ENCODE peak calls at places on chromosomes 6 and 20, in nine cellular contexts. U, C, O, D, S, E, M, Y and I are unnamed samples.
A peak's percentile ranks its signal among the peaks of the same experiment; 100 is the strongest.

GRCh38 chr20:9141916-9142315 is 73.0 kb downstream of the PLCB4 start:
- DNase-seq in U (no peak), C (no peak), O (no peak), D (no peak), S (no peak), E (no peak), M (no peak), Y (no peak), I (no peak)

GRCh38 chr6:44139351-44139743 is 12.0 kb downstream of the TMEM63B start:
- DNase-seq in U (no peak), C (no peak), O (no peak), D (no peak), S (no peak), E (no peak), M (no peak), Y (no peak), I (no peak)

GRCh38 chr20:23227976-23228375 is 122.6 kb upstream of the NXT1 start:
- DNase-seq in U (no peak), C (no peak), O (no peak), D (no peak), S (peak; percentile 63), E (no peak), M (peak; percentile 65), Y (no peak), I (no peak)

GRCh38 chr6:15131234-15132195 is 114.4 kb upstream of the JARID2 start:
- DNase-seq in U (no peak), C (no peak), O (no peak), D (no peak), S (no peak), E (no peak), M (no peak), Y (no peak), I (no peak)

GRCh38 chr6:101558712-101559111 is 165.2 kb downstream of the GRIK2 start:
- DNase-seq in U (no peak), C (no peak), O (no peak), D (no peak), S (no peak), E (no peak), M (no peak), Y (no peak), I (no peak)

GRCh38 chr6:24522090-24522820 is 27.5 kb downstream of the ALDH5A1 start:
- DNase-seq in U (no peak), C (no peak), O (no peak), D (no peak), S (peak; percentile 32), E (no peak), M (no peak), Y (no peak), I (no peak)

GRCh38 chr6:146582857-146583256 is 15.9 kb upstream of the ADGB start:
- DNase-seq in U (no peak), C (no peak), O (peak; percentile 48), D (peak; percentile 20), S (peak; percentile 3), E (no peak), M (peak; percentile 43), Y (peak; percentile 17), I (peak; percentile 38)

GRCh38 chr20:64254156-64254555 is 1.4 kb upstream of the PCMTD2 start:
- DNase-seq in U (no peak), C (no peak), O (no peak), D (no peak), S (no peak), E (no peak), M (no peak), Y (no peak), I (no peak)

GRCh38 chr6:79733388-79733787 is 102.3 kb downstream of the SH3BGRL2 start:
- DNase-seq in U (no peak), C (no peak), O (no peak), D (no peak), S (no peak), E (no peak), M (no peak), Y (no peak), I (no peak)

GRCh38 chr6:146154197-146154596 is 125.3 kb downstream of the GRM1 start:
- DNase-seq in U (no peak), C (no peak), O (no peak), D (no peak), S (no peak), E (no peak), M (no peak), Y (no peak), I (no peak)

GRCh38 chr6:150514806-150515362 is 84.8 kb upstream of the PLEKHG1 start:
- DNase-seq in U (no peak), C (no peak), O (no peak), D (no peak), S (no peak), E (no peak), M (no peak), Y (no peak), I (no peak)

GRCh38 chr20:7180261-7181045 is 413.0 kb downstream of the BMP2 start:
- DNase-seq in U (no peak), C (no peak), O (no peak), D (peak; percentile 30), S (peak; percentile 6), E (no peak), M (no peak), Y (no peak), I (no peak)

GRCh38 chr6:137866200-137866913 is 702 bp upstream of the TNFAIP3 start:
- DNase-seq in U (peak; percentile 73), C (no peak), O (no peak), D (no peak), S (peak; percentile 53), E (no peak), M (no peak), Y (peak; percentile 27), I (no peak)

GRCh38 chr6:12163149-12163548 is 127.0 kb upstream of the EDN1 start:
- DNase-seq in U (no peak), C (no peak), O (no peak), D (no peak), S (no peak), E (peak; percentile 47), M (no peak), Y (no peak), I (no peak)

GRCh38 chr6:148343028-148343374 is 363 bp downstream of the SASH1 start:
- DNase-seq in U (no peak), C (no peak), O (peak; percentile 20), D (no peak), S (no peak), E (no peak), M (no peak), Y (no peak), I (no peak)

GRCh38 chr6:119231394-119231793 is 118.2 kb downstream of the MAN1A1 start:
- DNase-seq in U (no peak), C (no peak), O (no peak), D (no peak), S (no peak), E (no peak), M (no peak), Y (no peak), I (no peak)

GRCh38 chr6:121608270-121608669 is 172.8 kb downstream of the GJA1 start:
- DNase-seq in U (peak; percentile 22), C (no peak), O (no peak), D (peak; percentile 33), S (no peak), E (no peak), M (no peak), Y (no peak), I (no peak)

GRCh38 chr6:7617954-7618764 is 28.2 kb downstream of the SNRNP48 start:
- DNase-seq in U (peak; percentile 78), C (no peak), O (peak; percentile 67), D (peak; percentile 94), S (peak; percentile 93), E (no peak), M (peak; percentile 50), Y (no peak), I (peak; percentile 35)

GRCh38 chr6:161407581-161407980 is 133.7 kb upstream of the AGPAT4 start:
- DNase-seq in U (peak; percentile 94), C (no peak), O (no peak), D (peak; percentile 69), S (peak; percentile 90), E (no peak), M (no peak), Y (no peak), I (no peak)

GRCh38 chr6:27836783-27837635 is 75.2 kb downstream of the OR2B2 start:
- DNase-seq in U (peak; percentile 89), C (no peak), O (peak; percentile 60), D (peak; percentile 93), S (peak; percentile 85), E (peak; percentile 44), M (peak; percentile 85), Y (no peak), I (peak; percentile 40)

GRCh38 chr20:45826381-45827019 is 612 bp downstream of the TNNC2 start:
- DNase-seq in U (peak; percentile 50), C (no peak), O (peak; percentile 66), D (peak; percentile 58), S (peak; percentile 64), E (no peak), M (peak; percentile 18), Y (no peak), I (no peak)

GRCh38 chr6:95923518-95923917 is 92.3 kb upstream of the FUT9 start:
- DNase-seq in U (peak; percentile 1), C (no peak), O (no peak), D (peak; percentile 8), S (no peak), E (no peak), M (no peak), Y (no peak), I (no peak)

GRCh38 chr6:34523441-34524206 is 32.5 kb downstream of the SPDEF start:
- DNase-seq in U (no peak), C (no peak), O (no peak), D (no peak), S (no peak), E (no peak), M (no peak), Y (no peak), I (no peak)

GRCh38 chr6:40326689-40327404 is 260.3 kb downstream of the LRFN2 start:
- DNase-seq in U (no peak), C (no peak), O (no peak), D (no peak), S (no peak), E (no peak), M (no peak), Y (no peak), I (no peak)

GRCh38 chr6:157106487-157106886 is 216.8 kb downstream of the TMEM242 start:
- DNase-seq in U (peak; percentile 87), C (no peak), O (no peak), D (peak; percentile 84), S (peak; percentile 63), E (no peak), M (no peak), Y (no peak), I (no peak)